ENCODE peak calls at places on chromosome 13, in six cellular contexts. L is mucosa of descending colon, C is stomach, M is Karpas-422, Q is uterus, I is spleen. K is an unnamed sample.

GRCh38 chr13:30832845-30833332 is 73.2 kb upstream of the MEDAG start:
- DNase-seq in M (no peak), Q (peak; percentile 50), C (peak; percentile 88), L (peak; percentile 92), I (no peak), K (no peak)

GRCh38 chr13:43776680-43777079 is 10.1 kb downstream of the ENOX1 start:
- DNase-seq in M (no peak), C (no peak), Q (no peak), I (no peak), L (no peak), K (no peak)

GRCh38 chr13:112442483-112443090 is 66.4 kb downstream of the SPACA7 start:
- DNase-seq in Q (no peak), C (no peak), I (peak; percentile 38), L (no peak), M (no peak), K (no peak)

GRCh38 chr13:40316301-40316700 is 350.1 kb downstream of the FOXO1 start:
- DNase-seq in I (no peak), Q (no peak), L (no peak), C (no peak), M (no peak), K (no peak)

GRCh38 chr13:23828866-23829265 is 60.3 kb downstream of the MIPEP start:
- DNase-seq in Q (no peak), I (no peak), L (no peak), C (no peak), M (no peak), K (no peak)

GRCh38 chr13:99743079-99743478 is 228.5 kb downstream of the ZIC5 start:
- DNase-seq in L (no peak), I (no peak), M (no peak), C (no peak), Q (no peak), K (no peak)

GRCh38 chr13:109610517-109610916 is 175.9 kb downstream of the IRS2 start:
- DNase-seq in L (peak; percentile 59), Q (no peak), M (peak; percentile 60), C (peak; percentile 48), I (peak; percentile 83), K (peak; percentile 9)

GRCh38 chr13:41610426-41610825 is 153.1 kb downstream of the RGCC start:
- DNase-seq in C (peak; percentile 27), L (no peak), I (no peak), M (no peak), Q (no peak), K (no peak)

GRCh38 chr13:98821372-98822237 is 69.1 kb upstream of the SLC15A1 start:
- DNase-seq in M (no peak), C (no peak), Q (peak; percentile 46), I (no peak), L (no peak), K (no peak)

GRCh38 chr13:73715910-73716257 is 418.3 kb downstream of the KLF12 start:
- DNase-seq in C (no peak), M (no peak), Q (no peak), L (no peak), I (no peak), K (no peak)

GRCh38 chr13:97268772-97269171 is 46.6 kb downstream of the MBNL2 start:
- DNase-seq in M (no peak), L (no peak), I (no peak), C (no peak), Q (no peak), K (no peak)

GRCh38 chr13:92677571-92677970 is 549.0 kb upstream of the GPC6 start:
- DNase-seq in C (no peak), L (no peak), M (no peak), I (no peak), Q (no peak), K (no peak)

GRCh38 chr13:85313761-85314503 is 485.3 kb downstream of the SLITRK6 start:
- DNase-seq in C (no peak), Q (no peak), M (no peak), L (no peak), I (no peak), K (no peak)

GRCh38 chr13:98549006-98549727 is 27.7 kb downstream of the STK24 start:
- DNase-seq in Q (no peak), I (no peak), L (no peak), M (no peak), C (no peak), K (no peak)

GRCh38 chr13:101700598-101700997 is 248.1 kb downstream of the ITGBL1 start:
- DNase-seq in Q (no peak), I (no peak), M (no peak), C (no peak), L (no peak), K (no peak)

GRCh38 chr13:112670118-112670517 is 19.7 kb upstream of the ATP11A start:
- DNase-seq in L (no peak), C (peak; percentile 22), I (no peak), Q (no peak), M (no peak), K (no peak)

GRCh38 chr13:101554420-101555125 is 102.1 kb downstream of the ITGBL1 start:
- DNase-seq in C (no peak), Q (no peak), M (no peak), L (no peak), I (no peak), K (no peak)

GRCh38 chr13:111239754-111240670 is 80.4 kb upstream of the TEX29 start:
- DNase-seq in C (no peak), M (no peak), Q (no peak), L (no peak), I (no peak), K (no peak)

GRCh38 chr13:19955873-19956559 is 2.5 kb upstream of the ZMYM2 start:
- DNase-seq in C (no peak), L (no peak), Q (no peak), M (no peak), I (no peak), K (no peak)

GRCh38 chr13:73401769-73402168 is 343.0 kb downstream of the KLF5 start:
- DNase-seq in I (no peak), C (no peak), Q (no peak), M (no peak), L (no peak), K (no peak)

GRCh38 chr13:114017966-114018365 is 44.1 kb upstream of the C13orf46 start:
- DNase-seq in C (no peak), M (no peak), L (no peak), I (no peak), Q (no peak), K (no peak)

GRCh38 chr13:108679989-108680388 is 50.6 kb downstream of the MYO16 start:
- DNase-seq in I (no peak), C (no peak), L (no peak), Q (no peak), M (no peak), K (no peak)

GRCh38 chr13:86559915-86560314 is 760.7 kb upstream of the SLITRK6 start:
- DNase-seq in L (no peak), M (no peak), I (no peak), C (no peak), Q (no peak), K (no peak)

GRCh38 chr13:57858376-57858775 is 226.8 kb downstream of the PCDH17 start:
- DNase-seq in Q (no peak), M (no peak), L (no peak), I (no peak), C (no peak), K (no peak)

GRCh38 chr13:38641164-38641948 is 45.5 kb upstream of the FREM2 start:
- DNase-seq in C (no peak), M (no peak), L (no peak), I (no peak), Q (no peak), K (no peak)

GRCh38 chr13:33045829-33046592 is 29.8 kb downstream of the KL start:
- DNase-seq in M (no peak), I (no peak), Q (no peak), C (no peak), L (no peak), K (no peak)

GRCh38 chr13:45299194-45299593 is 41.8 kb downstream of the TPT1 start:
- DNase-seq in C (no peak), M (no peak), Q (no peak), L (no peak), I (no peak), K (no peak)

GRCh38 chr13:71316964-71317363 is 550.0 kb downstream of the DACH1 start:
- DNase-seq in M (no peak), L (no peak), Q (no peak), I (no peak), C (no peak), K (no peak)

DNA sequence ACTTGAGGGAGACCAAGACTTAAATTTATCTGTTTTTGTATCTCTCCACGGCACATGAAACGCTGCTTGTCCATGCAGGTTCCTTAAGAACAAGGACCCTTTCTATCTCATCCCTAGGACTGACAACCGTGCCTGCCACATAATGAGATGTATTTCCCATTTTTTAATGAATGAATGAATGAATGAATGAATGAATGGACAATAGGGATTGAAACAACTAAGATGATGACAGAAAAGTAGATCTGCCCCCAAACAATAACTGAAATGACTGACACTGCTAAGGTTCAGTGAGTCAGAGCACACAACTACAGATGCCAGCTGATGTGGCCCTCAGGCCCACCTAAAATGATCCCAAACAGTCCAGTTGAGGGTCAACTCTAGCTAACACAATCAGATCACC is 69.8 kb downstream of the USP12 start:
- DNase-seq in I (no peak), M (no peak), C (no peak), Q (no peak), L (no peak), K (no peak)
- H3K36me3 ChIP-seq in I (peaks cover 7% of the 10 kb centered on the region), M (no peaks in the 10 kb centered on the region), C (no peaks in the 10 kb centered on the region), Q (no peaks in the 10 kb centered on the region), L (no peaks in the 10 kb centered on the region), K (peaks cover 6% of the 10 kb centered on the region)

DNA sequence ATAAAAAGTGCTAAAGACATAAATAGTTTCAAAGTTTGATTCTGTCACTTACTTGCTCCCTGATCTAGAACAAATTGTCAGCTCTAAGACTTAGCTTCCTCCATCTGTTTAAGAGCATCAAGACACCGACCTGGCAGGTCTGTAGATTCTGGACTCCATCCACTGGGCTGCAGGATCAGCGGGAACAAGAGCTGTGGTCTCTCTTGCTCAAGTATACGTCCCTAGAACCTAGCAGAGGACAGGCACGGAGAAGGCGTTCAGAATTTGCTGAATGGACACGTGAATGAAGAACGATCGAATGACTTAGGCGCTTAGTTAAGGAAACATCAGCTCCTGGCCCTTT is 1.1 kb downstream of the DZIP1 start:
- DNase-seq in M (no peak), Q (peak; percentile 23), I (no peak), C (no peak), L (no peak), K (no peak)
- H3K4me3 ChIP-seq in M (no peak overlapping the region), Q (peak overlapping the region; percentile 63), I (peak overlapping the region; percentile 48), C (peak overlapping the region; percentile 70), L (no peak overlapping the region), K (no peak overlapping the region)

GRCh38 chr13:35292329-35292728 is 184.2 kb downstream of the MAB21L1 start:
- DNase-seq in C (no peak), L (no peak), I (no peak), M (no peak), Q (no peak), K (no peak)
- H3K4me1 ChIP-seq in C (no peaks in the 10 kb centered on the region), L (no peaks in the 10 kb centered on the region), I (no peaks in the 10 kb centered on the region), M (no peaks in the 10 kb centered on the region), Q (no peaks in the 10 kb centered on the region), K (no peaks in the 10 kb centered on the region)

DNA sequence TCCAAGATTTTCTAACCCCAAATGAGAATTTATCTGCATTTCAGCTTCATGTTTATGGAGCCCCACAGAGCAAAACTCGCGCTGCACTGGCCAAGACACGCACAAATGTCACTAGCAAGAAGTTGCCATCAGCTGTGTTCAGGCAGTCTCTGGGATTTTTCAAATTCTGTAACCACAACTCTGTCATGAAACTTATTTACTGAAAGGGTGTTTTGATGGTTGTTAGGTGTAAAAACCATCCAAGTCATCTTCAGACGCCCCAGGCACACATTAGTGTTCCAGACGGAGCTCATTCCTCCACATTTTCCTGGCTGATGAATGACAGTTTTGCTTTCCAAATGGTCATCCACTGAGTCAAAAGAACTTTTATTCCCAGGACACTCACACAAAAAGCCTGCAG is 63.4 kb downstream of the SLC7A1 start:
- DNase-seq in M (no peak), C (no peak), Q (no peak), L (no peak), I (no peak), K (no peak)
- H3K36me3 ChIP-seq in M (peaks cover 37% of the 10 kb centered on the region), C (no peaks in the 10 kb centered on the region), Q (no peaks in the 10 kb centered on the region), L (no peaks in the 10 kb centered on the region), I (peaks cover 27% of the 10 kb centered on the region), K (peaks cover 54% of the 10 kb centered on the region)

K was measured in effector memory CD4-positive, alpha-beta T cell.